ENCODE peak calls at places on chromosomes 16 and 17, in four cellular contexts. E is A549, O is SK-N-SH, P is HCT116. A is an unnamed sample.

GRCh38 chr16:89322381-89323119 is 105.0 kb downstream of the ZNF778 start:
- DNase-seq in P (no peak), O (peak), E (peak), A (peak)

GRCh38 chr16:67349172-67349571 is 22.6 kb downstream of the LRRC36 start:
- DNase-seq in E (peak), P (peak), O (peak), A (peak)

GRCh38 chr17:27403480-27404005 is 52.7 kb upstream of the KSR1 start:
- DNase-seq in E (no peak), O (no peak), P (no peak), A (peak)

GRCh38 chr16:84547539-84548058 is 43.1 kb upstream of the MEAK7 start:
- DNase-seq in E (no peak), P (no peak), O (no peak), A (no peak)

GRCh38 chr16:48879173-48879926 is 269.4 kb upstream of the N4BP1 start:
- DNase-seq in E (no peak), P (no peak), O (no peak), A (no peak)

GRCh38 chr17:64728041-64728695 is 66.1 kb upstream of the SMURF2 start:
- DNase-seq in E (no peak), P (no peak), O (no peak), A (no peak)

GRCh38 chr16:88789593-88789992 is 4.6 kb upstream of the PIEZO1 start:
- DNase-seq in P (no peak), O (no peak), E (no peak), A (no peak)

GRCh38 chr17:60577147-60577925 is 22.7 kb upstream of the PPM1D start:
- DNase-seq in P (no peak), E (no peak), O (peak), A (peak)

GRCh38 chr16:59880626-59881025 is 1146.5 kb upstream of the GOT2 start:
- DNase-seq in O (no peak), E (no peak), P (no peak), A (no peak)

GRCh38 chr17:47652570-47652969 is 2.9 kb downstream of the KPNB1 start:
- DNase-seq in P (no peak), E (no peak), O (no peak), A (no peak)
- TF ChIP-seq REST in P (no peak), E (peak), O (peak), A (no peak)

GRCh38 chr17:74852237-74853047 is 7.2 kb downstream of the GRIN2C start:
- DNase-seq in O (peak), P (peak), E (no peak), A (peak)
- TF ChIP-seq REST in O (peak), P (no peak), E (peak), A (peak)

GRCh38 chr17:50459081-50459676 is 9.5 kb downstream of the CHAD start:
- DNase-seq in P (peak), E (peak), O (no peak), A (peak)
- TF ChIP-seq REST in P (no peak), E (no peak), O (no peak), A (no peak)

DNA sequence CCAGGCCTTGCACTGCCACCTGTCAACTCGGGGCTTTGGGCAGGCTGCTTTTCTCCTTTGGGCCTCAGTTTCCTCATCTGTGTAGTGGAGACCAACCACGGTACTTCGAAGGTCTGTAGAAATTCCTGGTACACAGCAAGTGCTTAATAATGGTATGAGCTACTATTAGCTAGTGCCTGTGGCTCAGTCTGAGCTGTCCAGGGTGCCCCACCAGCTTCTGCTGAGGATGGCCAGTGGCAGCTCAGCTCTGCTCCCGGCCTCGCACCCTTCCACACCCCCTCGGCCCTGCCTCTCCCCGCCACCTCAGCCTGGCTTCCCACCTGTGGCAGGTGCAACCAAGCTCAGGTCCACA is 26.2 kb upstream of the PLCG2 start:
- DNase-seq in O (no peak), P (no peak), E (no peak), A (no peak)
- TF ChIP-seq REST in O (no peak), P (no peak), E (no peak), A (no peak)

GRCh38 chr17:58370716-58371115 is 18.7 kb upstream of the SUPT4H1 start:
- DNase-seq in O (no peak), P (no peak), E (no peak), A (no peak)

GRCh38 chr17:58367462-58367861 is 15.5 kb upstream of the SUPT4H1 start:
- DNase-seq in P (no peak), E (no peak), O (no peak), A (peak)

GRCh38 chr17:58370309-58370708 is 18.3 kb upstream of the SUPT4H1 start:
- DNase-seq in O (no peak), E (no peak), P (no peak), A (no peak)

GRCh38 chr17:58368860-58369213 is 16.8 kb upstream of the SUPT4H1 start:
- DNase-seq in P (no peak), O (no peak), E (no peak), A (no peak)

DNA sequence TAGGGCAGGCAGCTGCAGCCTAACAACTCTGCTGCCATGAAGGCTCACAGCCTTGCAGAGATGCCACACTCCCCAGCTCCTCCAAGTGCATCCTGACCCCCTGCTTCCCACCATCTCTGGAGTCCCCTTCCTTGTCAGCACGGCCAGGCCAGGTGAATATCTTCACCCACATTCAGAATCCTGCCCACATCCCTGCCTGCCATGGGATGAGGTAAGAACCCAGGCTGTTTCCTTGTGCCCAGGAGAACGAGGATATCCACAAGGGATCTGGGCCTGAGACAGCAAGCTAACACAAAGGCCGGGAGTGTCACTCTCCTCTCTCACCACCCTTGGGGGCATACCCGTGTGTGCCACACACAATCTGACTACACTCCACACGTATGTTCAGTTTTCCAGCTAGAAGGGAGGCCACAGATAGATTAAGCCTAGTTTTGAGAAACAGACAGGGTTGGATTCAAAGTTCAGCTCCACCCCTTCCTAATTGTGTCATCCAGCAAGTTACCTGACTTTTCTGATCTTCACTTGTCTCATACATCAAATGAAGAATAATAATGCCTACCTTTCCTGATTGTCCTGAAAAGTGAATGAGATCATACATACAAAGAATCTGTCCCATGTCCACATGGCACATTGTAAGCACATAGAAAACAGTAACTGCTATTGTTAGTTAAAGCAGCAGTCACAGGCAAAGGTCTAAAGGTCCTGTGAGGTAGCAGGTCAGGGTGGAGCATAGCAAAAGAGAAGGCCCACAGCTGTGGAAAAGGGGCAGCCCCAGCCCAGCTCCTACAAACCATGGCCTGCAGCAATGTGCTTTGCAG is 17.4 kb upstream of the SUPT4H1 start:
- DNase-seq in P (no peak), O (no peak), E (no peak), A (no peak)
- TF ChIP-seq REST in P (no peak), O (no peak), E (no peak), A (no peak)

DNA sequence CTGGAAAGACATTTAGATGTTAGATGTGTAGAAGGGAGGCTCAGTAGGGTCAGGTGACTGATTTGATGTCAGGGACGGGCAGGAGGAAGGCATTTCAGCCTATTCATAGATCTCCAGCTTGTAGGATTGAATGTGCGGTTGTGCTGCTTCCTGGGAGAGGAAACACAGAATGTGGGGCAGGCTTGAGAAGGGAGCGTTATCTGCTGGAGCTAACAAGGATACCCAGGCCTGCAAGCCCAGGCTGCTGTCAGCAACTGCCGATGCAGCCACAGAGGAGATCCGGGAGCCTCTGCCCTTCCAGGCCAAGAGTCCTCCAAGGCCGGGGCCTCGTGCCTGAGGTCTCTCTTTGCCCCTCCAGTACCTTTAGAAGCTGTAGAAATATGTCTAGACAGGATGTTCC is 205.6 kb downstream of the SPECC1 start:
- DNase-seq in O (no peak), P (no peak), E (no peak), A (no peak)
- TF ChIP-seq REST in O (no peak), P (no peak), E (no peak), A (no peak)

A was measured in K562.